ENCODE peak calls at places on chromosome 2, in four cellular contexts. B is thoracic aorta, V is GM13977, O is BJ. N is an unnamed sample.

GRCh38 chr2:95348609-95349567 is 51.7 kb downstream of the KCNIP3 start:
- DNase-seq in O (no peak), V (no peak), B (no peak), N (no peak)

GRCh38 chr2:231399853-231400667 is 4.5 kb downstream of the B3GNT7 start:
- DNase-seq in O (no peak), B (no peak), V (peak; percentile 28), N (no peak)

GRCh38 chr2:230784840-230785239 is 72.2 kb downstream of the CAB39 start:
- DNase-seq in B (no peak), V (no peak), O (no peak), N (no peak)

GRCh38 chr2:176281267-176281666 is 12.0 kb downstream of the MTX2 start:
- DNase-seq in B (no peak), O (peak; percentile 63), V (no peak), N (no peak)

GRCh38 chr2:176734868-176735267 is 465.6 kb downstream of the MTX2 start:
- DNase-seq in O (no peak), B (no peak), V (no peak), N (no peak)

GRCh38 chr2:117921520-117921919 is 92.3 kb downstream of the CCDC93 start:
- DNase-seq in O (no peak), B (no peak), V (no peak), N (no peak)

GRCh38 chr2:20836521-20836920 is 13.6 kb upstream of the LDAH start:
- DNase-seq in B (no peak), V (no peak), O (no peak), N (no peak)

GRCh38 chr2:178891265-178891958 is 84.2 kb upstream of the TTN start:
- DNase-seq in O (no peak), B (peak; percentile 49), V (peak; percentile 25), N (peak; percentile 29)

GRCh38 chr2:43838560-43839267 is at the start of the genes ABCG5 and ABCG8:
- DNase-seq in O (no peak), V (no peak), B (no peak), N (no peak)

GRCh38 chr2:28716265-28716865 is 35.3 kb upstream of the PPP1CB start:
- DNase-seq in B (peak; percentile 52), O (peak; percentile 76), V (peak; percentile 40), N (peak; percentile 73)

GRCh38 chr2:202541137-202541536 is 93.6 kb upstream of the FAM117B start:
- DNase-seq in O (no peak), B (no peak), V (no peak), N (no peak)

GRCh38 chr2:177001334-177001733 is 211.3 kb upstream of the HNRNPA3 start:
- DNase-seq in O (no peak), B (no peak), V (no peak), N (no peak)

GRCh38 chr2:24304098-24304497 is 56.2 kb downstream of the ITSN2 start:
- DNase-seq in B (peak; percentile 73), O (peak; percentile 56), V (no peak), N (peak; percentile 81)

GRCh38 chr2:95018861-95019550 is 6.5 kb upstream of the MAL start:
- DNase-seq in V (no peak), B (no peak), O (no peak), N (no peak)

GRCh38 chr2:70124983-70125480 is 37.8 kb downstream of the PCBP1 start:
- DNase-seq in V (peak; percentile 60), O (no peak), B (no peak), N (no peak)

GRCh38 chr2:219402665-219403515 is 15.2 kb upstream of the DNPEP start:
- DNase-seq in O (peak; percentile 17), B (peak; percentile 56), V (peak; percentile 82), N (peak; percentile 52)

GRCh38 chr2:119469661-119470297 is 38.1 kb downstream of the TMEM37 start:
- DNase-seq in O (no peak), B (no peak), V (no peak), N (no peak)

GRCh38 chr2:3805120-3805519 is 101.7 kb downstream of the DCDC2C start:
- DNase-seq in O (no peak), B (no peak), V (no peak), N (no peak)

GRCh38 chr2:67544286-67544685 is 147.2 kb downstream of the ETAA1 start:
- DNase-seq in V (no peak), B (no peak), O (no peak), N (no peak)

GRCh38 chr2:191650896-191651773 is 26.8 kb upstream of the NABP1 start:
- DNase-seq in B (no peak), O (no peak), V (peak; percentile 39), N (no peak)

GRCh38 chr2:47172156-47172921 is 17.2 kb upstream of the STPG4 start:
- DNase-seq in B (no peak), V (no peak), O (no peak), N (no peak)

GRCh38 chr2:124804014-124804940 is 779.2 kb downstream of the CNTNAP5 start:
- DNase-seq in B (no peak), O (no peak), V (peak; percentile 34), N (no peak)
- TF ChIP-seq CTCF in B (no peak), O (peak; percentile 64), V (peak; percentile 78), N (peak; percentile 19)

GRCh38 chr2:138180691-138181386 is 216.6 kb downstream of the HNMT start:
- DNase-seq in V (no peak), B (no peak), O (no peak), N (no peak)
- TF ChIP-seq CTCF in V (no peak), B (no peak), O (peak; percentile 12), N (no peak)

GRCh38 chr2:151028691-151029176 is 232.9 kb downstream of the RBM43 start:
- DNase-seq in V (no peak), O (no peak), B (no peak), N (no peak)

GRCh38 chr2:151030663-151031230 is 230.9 kb downstream of the RBM43 start:
- DNase-seq in B (no peak), V (no peak), O (no peak), N (no peak)

GRCh38 chr2:151029406-151030157 is 232.1 kb downstream of the RBM43 start:
- DNase-seq in O (peak; percentile 96), B (no peak), V (no peak), N (peak; percentile 49)

GRCh38 chr2:151032741-151033152 is 228.9 kb downstream of the RBM43 start:
- DNase-seq in V (no peak), O (peak; percentile 99), B (no peak), N (peak; percentile 98)

DNA sequence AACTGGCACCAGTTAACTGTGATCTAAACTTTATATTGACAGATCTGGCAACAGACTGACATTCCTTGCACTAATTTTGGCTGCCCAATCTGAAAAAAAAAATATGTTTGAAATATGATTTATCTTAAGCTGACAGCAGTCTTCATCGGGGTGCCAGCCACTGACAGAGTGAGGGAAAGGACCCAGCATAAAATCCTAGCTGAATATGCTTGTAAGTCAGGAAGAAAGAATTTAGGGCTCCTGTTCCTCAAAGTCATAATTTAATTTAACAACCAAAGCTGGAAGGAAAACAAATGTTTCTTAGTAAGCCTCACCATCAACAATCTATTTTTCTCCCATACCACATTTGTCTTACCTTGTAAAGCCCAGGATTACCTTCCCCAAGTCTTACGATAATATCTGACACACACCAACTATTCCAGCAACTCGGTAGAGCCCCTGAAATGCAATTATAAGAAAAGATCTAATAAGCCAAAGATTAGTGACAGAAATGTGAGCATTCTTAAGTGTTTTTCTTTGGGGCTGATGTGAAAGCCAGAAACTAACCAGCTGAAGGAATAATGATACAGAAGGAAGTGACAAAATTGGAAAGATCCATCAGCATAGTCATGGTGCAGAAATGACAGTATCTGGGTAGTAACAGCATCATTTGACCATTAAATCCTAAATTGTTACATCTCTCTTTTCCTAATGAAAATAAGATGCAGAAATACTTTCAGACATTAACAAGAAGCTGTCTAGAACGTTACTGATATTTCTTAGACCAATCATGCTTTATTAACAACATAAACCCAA is 228.0 kb downstream of the RBM43 start:
- DNase-seq in B (no peak), O (no peak), V (no peak), N (no peak)
- TF ChIP-seq CTCF in B (no peak), O (no peak), V (no peak), N (no peak)

DNA sequence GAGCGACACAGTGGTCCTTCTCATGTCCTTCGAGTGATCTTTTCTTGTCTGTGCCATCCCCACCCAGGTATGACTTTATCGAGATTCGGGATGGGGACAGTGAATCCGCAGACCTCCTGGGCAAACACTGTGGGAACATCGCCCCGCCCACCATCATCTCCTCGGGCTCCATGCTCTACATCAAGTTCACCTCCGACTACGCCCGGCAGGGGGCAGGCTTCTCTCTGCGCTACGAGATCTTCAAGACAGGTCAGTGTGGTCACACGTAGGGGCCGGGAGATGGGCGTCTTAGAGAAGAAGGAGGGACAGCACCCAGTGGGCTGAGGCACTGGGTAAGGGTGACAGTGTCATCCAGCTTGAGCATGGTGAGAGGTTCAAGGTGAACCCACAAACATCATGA is 33.8 kb downstream of the NRP2 start:
- DNase-seq in V (no peak), B (no peak), O (no peak), N (no peak)
- TF ChIP-seq CTCF in V (peak; percentile 22), B (no peak), O (peak; percentile 23), N (no peak)

DNA sequence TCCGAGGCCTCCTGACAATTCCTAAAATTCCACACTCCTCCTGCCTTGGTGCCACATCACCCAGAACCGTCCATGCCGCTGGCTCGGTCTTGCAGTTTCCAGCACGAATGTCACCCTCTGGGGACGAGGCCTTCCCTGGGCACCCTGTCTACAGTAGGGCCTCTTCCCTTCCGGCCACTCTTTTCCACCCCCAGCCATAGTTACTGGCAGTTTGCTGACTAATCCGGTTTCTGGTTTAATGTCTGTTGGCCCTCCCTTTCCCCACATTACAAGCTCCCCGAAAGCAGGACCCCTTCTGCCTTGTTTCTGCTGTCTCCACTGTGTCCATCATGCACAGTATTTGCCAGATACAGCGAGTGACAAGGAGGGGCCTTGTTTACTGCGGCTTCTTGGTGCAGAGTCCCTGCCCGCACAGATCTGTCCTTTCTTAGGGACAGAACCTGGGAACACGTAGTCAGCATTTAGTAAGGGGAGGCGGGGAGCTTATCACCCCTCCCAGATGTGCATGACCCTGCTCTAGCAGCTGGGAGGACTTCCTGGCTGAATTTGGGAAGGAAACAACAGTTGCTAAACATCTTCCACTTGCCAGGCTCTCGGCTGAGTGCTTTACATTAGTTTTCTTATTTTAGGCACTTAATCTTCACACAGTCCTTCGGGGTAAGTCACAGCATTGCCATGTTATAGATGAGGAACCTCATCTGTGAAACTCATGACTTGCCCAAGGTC is 23.6 kb upstream of the CATIP start:
- DNase-seq in B (no peak), V (no peak), O (no peak), N (no peak)
- TF ChIP-seq CTCF in B (no peak), V (no peak), O (no peak), N (no peak)

GRCh38 chr2:122519366-122519765 is 763.9 kb downstream of the TSN start:
- DNase-seq in V (no peak), O (no peak), B (no peak), N (no peak)
- TF ChIP-seq CTCF in V (peak; percentile 10), O (no peak), B (no peak), N (no peak)

N was measured in AG09319.